ENCODE peak calls at places on chromosome 3, in six cellular contexts. V is A549, S is GM12878, U is SK-N-SH, A is HepG2, F is K562. B is an unnamed sample.

GRCh38 chr3:157045238-157045860 is 114.6 kb downstream of the CCNL1 start:
- DNase-seq in V (no peak), S (no peak), U (no peak), A (no peak), F (no peak), B (no peak)

GRCh38 chr3:34219556-34219955 is 421.1 kb downstream of the PDCD6IP start:
- DNase-seq in V (no peak), S (no peak), U (no peak), A (no peak), F (no peak), B (no peak)

GRCh38 chr3:9715764-9716437 is 12.3 kb downstream of the CPNE9 start:
- DNase-seq in V (peak; percentile 78), S (no peak), U (no peak), A (peak; percentile 75), F (peak; percentile 82), B (peak; percentile 90)

GRCh38 chr3:154969366-154969765 is 110.8 kb upstream of the MME start:
- DNase-seq in V (no peak), S (no peak), U (no peak), A (no peak), F (no peak), B (peak; percentile 35)

GRCh38 chr3:12303998-12304397 is 15.1 kb downstream of the PPARG start:
- DNase-seq in V (peak; percentile 55), S (no peak), U (no peak), A (no peak), F (no peak), B (no peak)

GRCh38 chr3:6721496-6721895 is 139.4 kb upstream of the GRM7 start:
- DNase-seq in V (no peak), S (no peak), U (no peak), A (no peak), F (no peak), B (no peak)

GRCh38 chr3:70873686-70874085 is 561.2 kb upstream of the MDFIC2 start:
- DNase-seq in V (no peak), S (no peak), U (no peak), A (no peak), F (no peak), B (no peak)

GRCh38 chr3:154143873-154144272 is 22.7 kb downstream of the ARHGEF26 start:
- DNase-seq in V (no peak), S (no peak), U (no peak), A (no peak), F (no peak), B (no peak)

GRCh38 chr3:104629038-104629437 is 737.7 kb upstream of the ALCAM start:
- DNase-seq in V (no peak), S (no peak), U (no peak), A (no peak), F (no peak), B (peak; percentile 88)

GRCh38 chr3:105877625-105877913 is 8.8 kb upstream of the CBLB start:
- DNase-seq in V (no peak), S (no peak), U (no peak), A (no peak), F (no peak), B (no peak)

GRCh38 chr3:69698728-69699127 is 40.5 kb upstream of the MITF start:
- DNase-seq in V (no peak), S (no peak), U (no peak), A (no peak), F (no peak), B (peak; percentile 44)

GRCh38 chr3:99330281-99330680 is 308.1 kb upstream of the COL8A1 start:
- DNase-seq in V (no peak), S (no peak), U (no peak), A (no peak), F (no peak), B (peak; percentile 34)

GRCh38 chr3:16377196-16377595 is 112.2 kb downstream of the OXNAD1 start:
- DNase-seq in V (no peak), S (peak; percentile 75), U (no peak), A (no peak), F (no peak), B (no peak)

GRCh38 chr3:123817413-123817812 is 66.7 kb downstream of the MYLK start:
- DNase-seq in V (no peak), S (no peak), U (no peak), A (no peak), F (no peak), B (no peak)

GRCh38 chr3:27880969-27881892 is 159.1 kb upstream of the EOMES start:
- DNase-seq in V (no peak), S (peak; percentile 11), U (no peak), A (no peak), F (no peak), B (no peak)

GRCh38 chr3:28544236-28544635 is 195.6 kb upstream of the AZI2 start:
- DNase-seq in V (no peak), S (no peak), U (no peak), A (no peak), F (no peak), B (no peak)

GRCh38 chr3:50671331-50671730 is 3.4 kb upstream of the DOCK3 start:
- DNase-seq in V (peak; percentile 68), S (no peak), U (no peak), A (no peak), F (no peak), B (peak; percentile 74)

GRCh38 chr3:42827654-42828053 is 18.4 kb downstream of the ACKR2 start:
- DNase-seq in V (no peak), S (no peak), U (no peak), A (no peak), F (no peak), B (no peak)

GRCh38 chr3:76776927-76777326 is 263.0 kb upstream of the ROBO2 start:
- DNase-seq in V (no peak), S (no peak), U (no peak), A (no peak), F (no peak), B (no peak)

GRCh38 chr3:158381274-158381868 is 189.6 kb upstream of the MLF1 start:
- DNase-seq in V (no peak), S (no peak), U (no peak), A (no peak), F (no peak), B (peak; percentile 7)

GRCh38 chr3:193851416-193851815 is 258.4 kb downstream of the OPA1 start:
- DNase-seq in V (no peak), S (no peak), U (no peak), A (no peak), F (peak; percentile 34), B (no peak)

GRCh38 chr3:123818921-123819429 is 65.2 kb downstream of the MYLK start:
- DNase-seq in V (no peak), S (no peak), U (no peak), A (peak; percentile 77), F (no peak), B (peak; percentile 88)

GRCh38 chr3:39911465-39912309 is 102.3 kb downstream of the MYRIP start:
- DNase-seq in V (no peak), S (no peak), U (no peak), A (peak; percentile 23), F (no peak), B (no peak)

GRCh38 chr3:128070898-128071591 is 18.8 kb downstream of the SEC61A1 start:
- DNase-seq in V (no peak), S (no peak), U (no peak), A (no peak), F (no peak), B (no peak)

GRCh38 chr3:56593455-56594158 is 36.6 kb downstream of the CCDC66 start:
- DNase-seq in V (no peak), S (no peak), U (no peak), A (no peak), F (no peak), B (no peak)

GRCh38 chr3:132006605-132007204 is 28.1 kb downstream of the CPNE4 start:
- DNase-seq in V (peak; percentile 53), S (no peak), U (no peak), A (peak; percentile 25), F (peak; percentile 14), B (peak; percentile 24)

GRCh38 chr3:187291512-187292132 is at the start of gene MASP1:
- DNase-seq in V (no peak), S (no peak), U (no peak), A (peak; percentile 12), F (no peak), B (peak; percentile 38)

GRCh38 chr3:48984648-48985047 is 5.4 kb upstream of the P4HTM start:
- DNase-seq in V (no peak), S (no peak), U (no peak), A (no peak), F (no peak), B (peak; percentile 27)

GRCh38 chr3:171695476-171695875 is 114.8 kb downstream of the PLD1 start:
- DNase-seq in V (no peak), S (no peak), U (no peak), A (no peak), F (no peak), B (no peak)
- TF ChIP-seq SMC3 in V (no peak), S (no peak), U (no peak), A (no peak), F (no peak), B (no peak)

DNA sequence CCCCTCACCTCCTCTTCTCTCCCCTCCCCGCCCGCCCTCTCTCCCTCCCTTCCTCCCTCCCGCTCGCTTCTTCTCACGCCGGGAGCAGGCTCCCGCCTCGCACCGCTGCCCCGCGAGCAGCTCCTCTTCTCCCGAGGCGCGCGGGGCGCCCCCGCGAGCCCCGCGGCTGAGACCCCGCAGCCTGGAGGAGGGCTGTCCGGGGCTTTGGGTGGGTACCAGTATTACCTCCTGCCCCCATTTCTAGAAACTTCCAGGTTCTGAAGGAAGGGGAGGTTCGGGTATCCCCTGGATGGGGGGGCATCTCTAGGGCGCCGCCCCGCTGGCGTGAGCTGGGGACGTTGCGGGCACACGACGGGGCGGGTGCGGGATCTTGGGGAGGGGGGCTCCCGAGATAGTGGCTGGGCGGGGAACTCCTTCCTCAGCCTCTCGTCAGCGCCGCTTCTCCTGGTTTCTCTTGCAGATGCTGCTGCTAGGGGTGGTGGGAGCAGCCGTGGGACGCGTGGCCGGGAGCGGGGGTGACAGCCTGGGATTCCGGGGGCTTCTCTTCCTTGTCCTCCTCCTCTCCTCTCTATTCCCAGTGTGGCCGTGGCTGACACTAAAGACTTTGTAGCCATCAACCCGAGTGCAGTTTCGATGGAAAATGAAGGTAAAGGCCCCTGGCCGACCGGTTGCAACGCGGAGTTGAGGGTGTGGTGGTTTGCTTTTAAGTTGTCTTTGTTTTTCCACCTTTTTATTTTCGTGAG is 417 bp downstream of the ATP2C1 start:
- DNase-seq in V (peak; percentile 4), S (no peak), U (peak; percentile 75), A (peak; percentile 2), F (peak; percentile 50), B (no peak)
- TF ChIP-seq SMC3 in V (no peak), S (no peak), U (no peak), A (no peak), F (no peak), B (no peak)

DNA sequence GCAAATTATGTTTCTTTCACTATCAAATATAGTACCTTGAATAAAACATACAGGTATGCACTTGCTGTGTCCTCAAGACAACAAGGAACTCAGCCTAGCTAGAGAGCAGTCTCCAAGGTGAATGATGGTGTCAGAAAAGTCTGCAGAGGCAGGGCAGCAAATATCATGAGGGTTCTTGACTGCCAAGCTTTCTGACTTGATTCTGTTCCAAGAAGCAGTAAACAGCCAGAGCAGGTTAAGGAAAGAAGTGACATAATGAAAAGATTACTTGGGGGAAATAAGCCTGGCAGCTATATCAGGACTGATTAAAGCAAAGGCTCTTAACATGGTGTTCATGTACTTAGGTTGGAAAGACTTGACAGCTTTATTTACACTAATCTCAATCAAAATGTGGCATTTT is 192.2 kb upstream of the GADL1 start:
- DNase-seq in V (no peak), S (no peak), U (no peak), A (no peak), F (no peak), B (no peak)
- TF ChIP-seq SMC3 in V (no peak), S (no peak), U (no peak), A (no peak), F (no peak), B (no peak)

GRCh38 chr3:37174532-37175126 is at the start of gene LRRFIP2:
- DNase-seq in V (no peak), S (peak; percentile 51), U (peak; percentile 33), A (no peak), F (no peak), B (peak; percentile 82)
- TF ChIP-seq SMC3 in V (no peak), S (no peak), U (no peak), A (no peak), F (no peak), B (no peak)

B was measured in IMR-90.